ENCODE peak calls at places on chromosome 18, in four cellular contexts. One of them, this sample, is unnamed.

GRCh38 chr18:51614967-51615571 is 417.6 kb upstream of the MEX3C start:
- DNase-seq in K562: no peak
- DNase-seq in uterus: no peak
- DNase-seq in vagina: no peak
- DNase-seq in this sample: no peak

GRCh38 chr18:9763876-9764605 is 55.9 kb downstream of the RAB31 start:
- DNase-seq in K562: no peak
- DNase-seq in uterus: no peak
- DNase-seq in vagina: no peak
- DNase-seq in this sample: no peak

GRCh38 chr18:60082790-60083189 is 183.0 kb downstream of the PMAIP1 start:
- DNase-seq in K562: no peak
- DNase-seq in uterus: no peak
- DNase-seq in vagina: no peak
- DNase-seq in this sample: no peak

GRCh38 chr18:58682429-58683069 is 11.3 kb downstream of the MALT1 start:
- DNase-seq in K562: no peak
- DNase-seq in uterus: peak; percentile 25
- DNase-seq in vagina: no peak
- DNase-seq in this sample: no peak

GRCh38 chr18:12099160-12099559 is 5.5 kb downstream of the ANKRD62 start:
- DNase-seq in K562: no peak
- DNase-seq in uterus: no peak
- DNase-seq in vagina: no peak
- DNase-seq in this sample: no peak

GRCh38 chr18:79934311-79935097 is 16.9 kb downstream of the SLC66A2 start:
- DNase-seq in K562: no peak
- DNase-seq in uterus: peak; percentile 14
- DNase-seq in vagina: no peak
- DNase-seq in this sample: no peak

GRCh38 chr18:23879966-23880565 is 134.5 kb upstream of the TTC39C start:
- DNase-seq in K562: no peak
- DNase-seq in uterus: no peak
- DNase-seq in vagina: no peak
- DNase-seq in this sample: no peak

GRCh38 chr18:51009071-51009470 is 20.9 kb upstream of the SMAD4 start:
- DNase-seq in K562: no peak
- DNase-seq in uterus: no peak
- DNase-seq in vagina: no peak
- DNase-seq in this sample: no peak

GRCh38 chr18:79905389-79905911 is 46.0 kb downstream of the SLC66A2 start:
- DNase-seq in K562: no peak
- DNase-seq in uterus: peak; percentile 16
- DNase-seq in vagina: no peak
- DNase-seq in this sample: no peak

GRCh38 chr18:32769242-32770180 is 3.3 kb downstream of the KLHL14 start:
- DNase-seq in K562: no peak
- DNase-seq in uterus: no peak
- DNase-seq in vagina: no peak
- DNase-seq in this sample: no peak

GRCh38 chr18:39622431-39622830 is 2056.8 kb upstream of the CELF4 start:
- DNase-seq in K562: no peak
- DNase-seq in uterus: no peak
- DNase-seq in vagina: no peak
- DNase-seq in this sample: no peak

GRCh38 chr18:58239879-58240278 is 195.9 kb downstream of the NEDD4L start:
- DNase-seq in K562: no peak
- DNase-seq in uterus: no peak
- DNase-seq in vagina: no peak
- DNase-seq in this sample: no peak

GRCh38 chr18:30265190-30265589 is 777.4 kb downstream of the DSC3 start:
- DNase-seq in K562: no peak
- DNase-seq in uterus: no peak
- DNase-seq in vagina: no peak
- DNase-seq in this sample: no peak

GRCh38 chr18:46676162-46676830 is 19.3 kb upstream of the LOXHD1 start:
- DNase-seq in K562: no peak
- DNase-seq in uterus: no peak
- DNase-seq in vagina: no peak
- DNase-seq in this sample: no peak

GRCh38 chr18:66523219-66523991 is 80.5 kb downstream of the CDH19 start:
- DNase-seq in K562: no peak
- DNase-seq in uterus: no peak
- DNase-seq in vagina: no peak
- DNase-seq in this sample: no peak

GRCh38 chr18:30072609-30073385 is 969.7 kb downstream of the DSC3 start:
- DNase-seq in K562: no peak
- DNase-seq in uterus: no peak
- DNase-seq in vagina: no peak
- DNase-seq in this sample: no peak

GRCh38 chr18:77340815-77341214 is 91.2 kb downstream of the GALR1 start:
- DNase-seq in K562: no peak
- DNase-seq in uterus: no peak
- DNase-seq in vagina: no peak
- DNase-seq in this sample: no peak

GRCh38 chr18:8660316-8660715 is 45.0 kb upstream of the MTCL1 start:
- DNase-seq in K562: no peak
- DNase-seq in uterus: no peak
- DNase-seq in vagina: no peak
- DNase-seq in this sample: no peak

GRCh38 chr18:12310762-12311161 is 2.7 kb downstream of the TUBB6 start:
- DNase-seq in K562: no peak
- DNase-seq in uterus: no peak
- DNase-seq in vagina: no peak
- DNase-seq in this sample: no peak

GRCh38 chr18:7370375-7370774 is 139.5 kb downstream of the LRRC30 start:
- DNase-seq in K562: no peak
- DNase-seq in uterus: no peak
- DNase-seq in vagina: no peak
- DNase-seq in this sample: no peak

GRCh38 chr18:41905786-41906527 is 49.1 kb upstream of the PIK3C3 start:
- DNase-seq in K562: no peak
- DNase-seq in uterus: no peak
- DNase-seq in vagina: no peak
- DNase-seq in this sample: no peak

GRCh38 chr18:449374-449773 is 51.1 kb downstream of the COLEC12 start:
- DNase-seq in K562: no peak
- DNase-seq in uterus: no peak
- DNase-seq in vagina: no peak
- DNase-seq in this sample: no peak

DNA sequence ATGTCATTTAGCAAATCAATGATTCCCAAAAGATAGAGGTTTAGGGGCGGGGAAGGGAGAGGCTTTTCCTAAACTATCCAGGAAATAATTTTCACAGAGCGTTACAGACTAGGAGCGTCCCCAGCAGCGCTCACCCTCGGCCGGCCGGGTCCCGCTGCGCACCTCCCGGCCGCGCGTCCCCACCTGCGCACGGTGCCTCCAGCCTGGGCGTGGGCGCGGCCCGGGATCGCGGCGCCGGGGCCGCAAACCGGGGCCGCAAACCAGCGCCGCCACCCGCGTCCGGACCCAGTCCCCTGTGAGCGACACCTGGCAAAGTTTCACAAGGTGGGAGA is 681 bp upstream of the ZCCHC2 start:
- DNase-seq in K562: no peak
- DNase-seq in uterus: no peak
- DNase-seq in vagina: no peak
- DNase-seq in this sample: no peak
- H3K4me1 ChIP-seq in K562: peaks cover 32% of the 10 kb centered on the region
- H3K4me1 ChIP-seq in uterus: peaks cover 5% of the 10 kb centered on the region
- H3K4me1 ChIP-seq in vagina: peaks cover 23% of the 10 kb centered on the region
- H3K4me1 ChIP-seq in this sample: peaks cover 18% of the 10 kb centered on the region

GRCh38 chr18:13613591-13614317 is 112.6 kb downstream of the FAM210A start:
- DNase-seq in K562: no peak
- DNase-seq in uterus: no peak
- DNase-seq in vagina: no peak
- DNase-seq in this sample: no peak

GRCh38 chr18:13613099-13613498 is 113.3 kb downstream of the FAM210A start:
- DNase-seq in K562: no peak
- DNase-seq in uterus: no peak
- DNase-seq in vagina: no peak
- DNase-seq in this sample: no peak

GRCh38 chr18:13611616-13612110 is 114.7 kb downstream of the FAM210A start:
- DNase-seq in K562: no peak
- DNase-seq in uterus: peak; percentile 50
- DNase-seq in vagina: no peak
- DNase-seq in this sample: no peak

GRCh38 chr18:13611058-13611615 is 115.2 kb downstream of the FAM210A start:
- DNase-seq in K562: no peak
- DNase-seq in uterus: peak; percentile 52
- DNase-seq in vagina: no peak
- DNase-seq in this sample: no peak

DNA sequence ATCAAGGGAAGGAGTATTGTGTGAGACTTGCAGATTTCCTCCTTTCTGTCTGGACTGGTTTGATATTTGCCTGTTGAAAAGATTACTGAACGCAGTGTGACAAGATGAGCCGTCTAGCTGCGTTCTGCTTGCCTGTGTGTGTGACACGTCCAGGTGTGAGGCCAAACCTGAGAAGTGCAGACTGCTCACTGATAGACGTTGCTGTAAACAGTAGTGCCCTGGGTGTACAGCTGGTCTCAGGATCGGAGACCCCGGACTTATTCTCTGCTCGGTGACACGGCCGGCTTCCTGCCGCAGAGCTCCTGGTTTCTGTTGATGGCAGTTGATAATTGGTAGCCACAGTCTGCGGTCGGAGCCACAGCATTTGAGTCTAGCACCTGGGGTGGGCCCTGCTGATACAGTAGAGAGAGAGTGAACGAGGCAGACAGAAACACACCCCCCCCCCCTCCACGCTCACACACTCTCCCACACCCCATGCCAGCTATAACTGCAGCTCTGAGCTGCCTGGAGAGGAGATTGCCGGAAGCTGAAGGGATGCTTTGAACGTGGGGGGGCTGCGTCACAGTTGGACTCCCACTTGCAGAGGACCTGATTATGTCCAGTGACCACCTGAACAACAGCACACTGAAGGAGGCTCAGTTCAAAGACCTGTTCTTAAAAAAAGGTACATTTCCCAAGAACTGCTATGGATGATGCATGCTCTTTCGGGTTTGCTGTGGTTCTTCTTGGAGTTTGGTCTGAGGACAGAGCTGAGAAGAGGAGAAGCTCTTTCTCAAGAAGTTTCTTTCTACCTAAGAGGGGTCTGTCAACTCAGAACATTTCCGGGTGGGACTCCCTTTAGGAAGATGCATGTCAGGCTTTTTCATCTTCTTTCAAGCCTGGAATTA is 114.0 kb downstream of the FAM210A start:
- DNase-seq in K562: no peak
- DNase-seq in uterus: no peak
- DNase-seq in vagina: no peak
- DNase-seq in this sample: peak; percentile 50
- H3K4me1 ChIP-seq in K562: peaks cover 8% of the 10 kb centered on the region
- H3K4me1 ChIP-seq in uterus: peaks cover 4% of the 10 kb centered on the region
- H3K4me1 ChIP-seq in vagina: peaks cover 29% of the 10 kb centered on the region
- H3K4me1 ChIP-seq in this sample: peaks cover 49% of the 10 kb centered on the region

GRCh38 chr18:36629836-36630235 is 199.0 kb downstream of the TPGS2 start:
- DNase-seq in K562: no peak
- DNase-seq in uterus: no peak
- DNase-seq in vagina: no peak
- DNase-seq in this sample: no peak
- H3K4me1 ChIP-seq in K562: no peaks in the 10 kb centered on the region
- H3K4me1 ChIP-seq in uterus: no peaks in the 10 kb centered on the region
- H3K4me1 ChIP-seq in vagina: peaks cover 8% of the 10 kb centered on the region
- H3K4me1 ChIP-seq in this sample: no peaks in the 10 kb centered on the region

DNA sequence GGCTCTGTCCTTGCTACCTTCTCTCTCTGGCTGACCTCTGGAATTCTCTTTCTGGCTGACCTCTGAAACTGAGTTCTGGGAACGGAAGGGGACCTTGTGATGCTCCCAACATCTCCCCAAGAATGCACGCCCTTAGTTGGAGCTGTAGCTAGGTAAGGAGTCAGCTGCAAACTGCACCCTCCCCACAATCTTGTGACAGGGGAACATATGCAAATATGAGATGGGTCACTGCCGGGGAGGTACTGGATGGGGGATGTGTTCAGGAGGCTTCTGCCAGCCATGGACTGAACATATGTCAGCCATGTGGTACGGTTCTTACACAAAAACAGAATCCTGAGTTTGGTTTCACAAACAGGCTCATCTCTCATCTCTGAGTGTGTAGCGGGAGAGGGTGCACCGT is 34.2 kb downstream of the BCL2 start:
- DNase-seq in K562: no peak
- DNase-seq in uterus: no peak
- DNase-seq in vagina: no peak
- DNase-seq in this sample: no peak
- H3K4me1 ChIP-seq in K562: no peaks in the 10 kb centered on the region
- H3K4me1 ChIP-seq in uterus: peaks cover 13% of the 10 kb centered on the region
- H3K4me1 ChIP-seq in vagina: peaks cover 55% of the 10 kb centered on the region
- H3K4me1 ChIP-seq in this sample: peaks cover 59% of the 10 kb centered on the region

GRCh38 chr18:54205951-54206350 is 18.5 kb downstream of the MBD2 start:
- DNase-seq in K562: no peak
- DNase-seq in uterus: no peak
- DNase-seq in vagina: no peak
- DNase-seq in this sample: no peak

GRCh38 chr18:54209471-54210180 is 14.8 kb downstream of the MBD2 start:
- DNase-seq in K562: no peak
- DNase-seq in uterus: no peak
- DNase-seq in vagina: no peak
- DNase-seq in this sample: no peak

GRCh38 chr18:54215069-54215468 is 9.4 kb downstream of the MBD2 start:
- DNase-seq in K562: no peak
- DNase-seq in uterus: no peak
- DNase-seq in vagina: no peak
- DNase-seq in this sample: no peak

GRCh38 chr18:54206447-54206846 is 18.0 kb downstream of the MBD2 start:
- DNase-seq in K562: no peak
- DNase-seq in uterus: no peak
- DNase-seq in vagina: no peak
- DNase-seq in this sample: no peak

GRCh38 chr18:54210463-54210862 is 14.0 kb downstream of the MBD2 start:
- DNase-seq in K562: no peak
- DNase-seq in uterus: no peak
- DNase-seq in vagina: no peak
- DNase-seq in this sample: no peak
- H3K4me1 ChIP-seq in K562: no peaks in the 10 kb centered on the region
- H3K4me1 ChIP-seq in uterus: peaks cover 3% of the 10 kb centered on the region
- H3K4me1 ChIP-seq in vagina: peaks cover 34% of the 10 kb centered on the region
- H3K4me1 ChIP-seq in this sample: peaks cover 13% of the 10 kb centered on the region

GRCh38 chr18:48805826-48806535 is 144.8 kb downstream of the SMAD7 start:
- DNase-seq in K562: no peak
- DNase-seq in uterus: peak; percentile 12
- DNase-seq in vagina: peak; percentile 43
- DNase-seq in this sample: no peak
- H3K4me1 ChIP-seq in K562: no peaks in the 10 kb centered on the region
- H3K4me1 ChIP-seq in uterus: peaks cover 7% of the 10 kb centered on the region
- H3K4me1 ChIP-seq in vagina: peaks cover 11% of the 10 kb centered on the region
- H3K4me1 ChIP-seq in this sample: peaks cover 14% of the 10 kb centered on the region

DNA sequence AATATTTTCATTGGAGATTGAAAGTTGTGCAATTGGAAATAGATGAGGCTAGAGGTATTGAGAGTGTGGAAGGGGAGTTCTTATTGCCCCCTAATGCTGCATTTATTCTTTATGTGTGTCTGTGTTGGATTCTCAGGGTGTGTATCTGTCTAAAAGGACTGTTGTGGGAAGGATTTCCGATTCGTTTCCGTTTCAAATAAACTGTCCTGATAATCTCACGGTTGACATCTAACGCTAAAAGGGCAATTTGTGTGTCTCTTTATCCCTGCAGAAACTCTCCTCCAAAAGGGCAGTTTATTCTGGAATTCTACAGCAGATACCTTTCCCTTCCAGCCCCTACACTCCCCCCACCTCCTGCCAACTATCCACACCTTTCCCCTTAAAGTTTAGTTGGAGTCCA is 923 bp downstream of the SETBP1 start:
- DNase-seq in K562: no peak
- DNase-seq in uterus: no peak
- DNase-seq in vagina: no peak
- DNase-seq in this sample: no peak
- H3K4me1 ChIP-seq in K562: peaks cover 10% of the 10 kb centered on the region
- H3K4me1 ChIP-seq in uterus: no peaks in the 10 kb centered on the region
- H3K4me1 ChIP-seq in vagina: peaks cover 61% of the 10 kb centered on the region
- H3K4me1 ChIP-seq in this sample: peaks cover 8% of the 10 kb centered on the region